ENCODE peak calls at places on chromosomes 13 and 19, in ten cellular contexts. G is tibial nerve, X is H9, L is thyroid gland, D is nephron progenitor cell, F is fibroblast of the aortic adventitia, P is HFFc6, C is left ventricle myocardium inferior, S is progenitor cell of endocrine pancreas, A is osteocyte. W is an unnamed sample.

GRCh38 chr19:35717665-35718344 is at the start of gene KMT2B:
- DNase-seq in G (peak; percentile 70), X (peak; percentile 98), L (no peak), D (peak; percentile 95), F (no peak), P (peak; percentile 93), C (no peak), S (peak; percentile 93), A (peak; percentile 99), W (peak; percentile 90)

GRCh38 chr13:21895769-21896168 is 224.9 kb downstream of the FGF9 start:
- DNase-seq in G (no peak), X (no peak), L (no peak), D (no peak), F (no peak), P (no peak), C (no peak), S (no peak), A (no peak), W (no peak)

GRCh38 chr19:12757544-12758274 is 6.1 kb downstream of the BEST2 start:
- DNase-seq in G (no peak), X (peak; percentile 95), L (peak; percentile 68), D (peak; percentile 87), F (peak; percentile 57), P (peak; percentile 60), C (peak; percentile 61), S (peak; percentile 72), A (peak; percentile 91), W (peak; percentile 58)

GRCh38 chr13:112643759-112644459 is 45.9 kb upstream of the ATP11A start:
- DNase-seq in G (no peak), X (no peak), L (peak; percentile 70), D (no peak), F (no peak), P (no peak), C (no peak), S (no peak), A (no peak), W (no peak)

GRCh38 chr13:29101404-29101803 is 281.3 kb downstream of the MTUS2 start:
- DNase-seq in G (no peak), X (no peak), L (no peak), D (no peak), F (no peak), P (no peak), C (no peak), S (no peak), A (no peak), W (no peak)

GRCh38 chr13:43132228-43132627 is 108.8 kb downstream of the DNAJC15 start:
- DNase-seq in G (no peak), X (peak; percentile 77), L (peak; percentile 29), D (no peak), F (peak; percentile 23), P (no peak), C (no peak), S (no peak), A (no peak), W (no peak)

GRCh38 chr19:47004012-47004465 is 15.6 kb upstream of the NPAS1 start:
- DNase-seq in G (no peak), X (peak; percentile 27), L (no peak), D (no peak), F (no peak), P (no peak), C (no peak), S (no peak), A (no peak), W (no peak)

GRCh38 chr13:50707533-50708096 is 135.9 kb downstream of the DLEU7 start:
- DNase-seq in G (no peak), X (no peak), L (no peak), D (no peak), F (no peak), P (no peak), C (no peak), S (no peak), A (no peak), W (no peak)

GRCh38 chr19:49125025-49125731 is 5.8 kb downstream of the PPFIA3 start:
- DNase-seq in G (no peak), X (peak; percentile 82), L (no peak), D (peak; percentile 33), F (no peak), P (no peak), C (no peak), S (no peak), A (no peak), W (no peak)

GRCh38 chr13:28117689-28118377 is 17.5 kb upstream of the FLT3 start:
- DNase-seq in G (peak; percentile 52), X (peak; percentile 39), L (peak; percentile 72), D (no peak), F (peak; percentile 16), P (no peak), C (peak; percentile 69), S (no peak), A (no peak), W (no peak)

GRCh38 chr19:41352279-41352608 is 1.5 kb downstream of the TGFB1 start:
- DNase-seq in G (no peak), X (no peak), L (no peak), D (no peak), F (no peak), P (no peak), C (no peak), S (no peak), A (no peak), W (no peak)

GRCh38 chr13:29548722-29549446 is 46.6 kb downstream of the SLC7A1 start:
- DNase-seq in G (no peak), X (no peak), L (no peak), D (no peak), F (peak; percentile 30), P (peak; percentile 65), C (no peak), S (no peak), A (no peak), W (no peak)

GRCh38 chr19:54448037-54448773 is 794 bp upstream of the LENG8 start:
- DNase-seq in G (peak; percentile 57), X (peak; percentile 58), L (peak; percentile 59), D (peak; percentile 63), F (peak; percentile 66), P (peak; percentile 57), C (peak; percentile 52), S (no peak), A (no peak), W (no peak)
- TF ChIP-seq CTCF in G (peak; percentile 15), X (no peak), L (no peak), D (no peak), F (peak; percentile 15), P (peak; percentile 17), C (no peak), S (peak; percentile 11), A (no peak), W (no peak)

GRCh38 chr19:3323704-3324103 is 42.7 kb upstream of the NFIC start:
- DNase-seq in G (no peak), X (no peak), L (no peak), D (no peak), F (no peak), P (no peak), C (no peak), S (no peak), A (no peak), W (no peak)

GRCh38 chr19:3323026-3323425 is 43.4 kb upstream of the NFIC start:
- DNase-seq in G (no peak), X (no peak), L (no peak), D (no peak), F (no peak), P (no peak), C (no peak), S (no peak), A (no peak), W (no peak)

GRCh38 chr19:3325451-3325850 is 40.9 kb upstream of the NFIC start:
- DNase-seq in G (no peak), X (no peak), L (no peak), D (no peak), F (no peak), P (no peak), C (no peak), S (no peak), A (no peak), W (no peak)

GRCh38 chr19:3322199-3322978 is 44.0 kb upstream of the NFIC start:
- DNase-seq in G (no peak), X (no peak), L (no peak), D (no peak), F (no peak), P (no peak), C (no peak), S (no peak), A (no peak), W (no peak)

DNA sequence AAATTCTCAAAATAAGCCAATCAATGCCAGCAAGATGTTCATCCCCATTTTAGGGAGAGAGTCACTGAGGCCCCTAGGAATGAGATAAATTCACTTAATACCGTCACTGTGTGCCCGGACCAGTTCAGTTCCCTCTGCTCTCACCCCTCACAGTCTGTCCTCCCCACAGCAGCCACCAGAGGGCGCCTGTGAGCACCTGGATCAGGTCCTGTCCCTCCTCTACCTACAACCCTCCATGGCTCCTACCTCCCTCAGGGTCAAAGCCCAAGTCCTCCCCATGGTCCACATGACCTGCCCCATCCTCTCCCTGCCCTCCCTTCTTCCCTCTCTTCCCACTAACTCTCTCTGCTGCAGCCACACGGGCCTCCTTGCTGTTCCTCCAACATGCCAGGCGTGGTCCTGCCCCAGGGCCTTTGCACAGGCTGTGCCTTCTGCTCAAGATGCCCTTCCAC is 42.0 kb upstream of the NFIC start:
- DNase-seq in G (peak; percentile 69), X (peak; percentile 73), L (peak; percentile 51), D (peak; percentile 69), F (peak; percentile 23), P (no peak), C (peak; percentile 53), S (peak; percentile 57), A (no peak), W (no peak)
- TF ChIP-seq CTCF in G (peak; percentile 72), X (peak; percentile 86), L (peak; percentile 51), D (peak; percentile 61), F (peak; percentile 75), P (peak; percentile 88), C (peak; percentile 76), S (peak; percentile 69), A (peak; percentile 65), W (peak; percentile 49)

GRCh38 chr19:18117692-18118378 is 20.3 kb downstream of the MAST3 start:
- DNase-seq in G (peak; percentile 78), X (peak; percentile 94), L (peak; percentile 90), D (peak; percentile 98), F (peak; percentile 72), P (peak; percentile 62), C (peak; percentile 90), S (peak; percentile 94), A (peak; percentile 95), W (peak; percentile 96)
- TF ChIP-seq CTCF in G (no peak), X (no peak), L (no peak), D (no peak), F (no peak), P (no peak), C (no peak), S (peak; percentile 10), A (no peak), W (no peak)

GRCh38 chr19:2171349-2172145 is 7.8 kb downstream of the DOT1L start:
- DNase-seq in G (no peak), X (peak; percentile 71), L (no peak), D (no peak), F (peak; percentile 23), P (no peak), C (peak; percentile 73), S (no peak), A (no peak), W (no peak)
- TF ChIP-seq CTCF in G (no peak), X (peak; percentile 44), L (no peak), D (no peak), F (no peak), P (peak; percentile 21), C (no peak), S (peak; percentile 18), A (no peak), W (no peak)

DNA sequence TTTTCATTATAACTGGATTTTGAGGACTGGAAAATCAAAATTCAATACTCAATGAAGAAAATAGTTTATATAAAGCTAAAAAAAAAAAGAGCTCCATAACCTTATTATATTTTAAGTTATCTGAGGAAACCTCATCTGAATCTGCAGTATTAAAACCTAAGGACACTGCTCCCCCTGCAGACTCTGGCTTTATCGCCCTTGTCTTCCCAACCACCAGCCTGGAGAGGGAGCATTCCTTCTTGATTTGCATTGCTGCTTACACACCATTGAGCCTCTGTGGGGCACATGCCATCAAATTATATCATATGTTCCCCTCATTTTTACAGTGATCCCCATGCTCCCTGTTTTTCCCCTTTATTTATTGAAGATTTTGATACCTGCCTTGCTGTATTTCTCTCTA is 871.4 kb upstream of the GPC6 start:
- DNase-seq in G (peak; percentile 15), X (peak; percentile 43), L (no peak), D (no peak), F (peak; percentile 38), P (no peak), C (no peak), S (no peak), A (no peak), W (no peak)
- TF ChIP-seq CTCF in G (no peak), X (peak; percentile 61), L (no peak), D (no peak), F (peak; percentile 55), P (no peak), C (peak; percentile 54), S (peak; percentile 25), A (peak; percentile 57), W (no peak)

W was measured in mesothelial cell of epicardium.